ENCODE peak calls at places on chromosomes 7 and 10, in four cellular contexts. P, A, I and D are unnamed samples. For H3K4me1, the result is how much of the 10 kb centered on the place peaks cover.

GRCh38 chr10:79929409-79929904 is 19.4 kb downstream of the SFTPD start:
- DNase-seq in P (peak), A (peak), I (peak), D (peak)

GRCh38 chr7:158028290-158028941 is 559.2 kb downstream of the PTPRN2 start:
- DNase-seq in P (no peak), I (no peak), A (no peak), D (no peak)

GRCh38 chr10:78382776-78383175 is 349.1 kb downstream of the RPS24 start:
- DNase-seq in P (no peak), A (no peak), I (no peak), D (no peak)

GRCh38 chr7:80622531-80622930 is 15.9 kb upstream of the CD36 start:
- DNase-seq in I (peak), P (no peak), A (no peak), D (no peak)

GRCh38 chr7:55132890-55133551 is 114.2 kb downstream of the EGFR start:
- DNase-seq in I (peak), A (no peak), P (no peak), D (no peak)

GRCh38 chr7:43873300-43873699 is 4.0 kb upstream of the MRPS24 start:
- DNase-seq in A (peak), P (no peak), I (peak), D (no peak)

GRCh38 chr7:51013861-51014511 is 231.3 kb upstream of the GRB10 start:
- DNase-seq in I (no peak), A (no peak), P (no peak), D (no peak)

GRCh38 chr7:107213193-107213788 is 44.5 kb downstream of the HBP1 start:
- DNase-seq in I (no peak), A (no peak), P (no peak), D (no peak)

GRCh38 chr10:45514283-45515270 is 140.6 kb downstream of the ALOX5 start:
- DNase-seq in I (peak), A (no peak), P (no peak), D (peak)

GRCh38 chr10:21336476-21337170 is 188.9 kb downstream of the SKIDA1 start:
- DNase-seq in A (peak), I (peak), P (no peak), D (peak)

GRCh38 chr10:94108200-94108599 is 114.5 kb downstream of the PLCE1 start:
- DNase-seq in A (no peak), I (peak), P (no peak), D (no peak)

GRCh38 chr10:67770537-67770936 is 67.5 kb downstream of the DNAJC12 start:
- DNase-seq in I (no peak), P (no peak), A (no peak), D (no peak)

GRCh38 chr7:15561840-15562239 is at the start of gene AGMO:
- DNase-seq in A (peak), I (no peak), P (no peak), D (peak)

GRCh38 chr7:45147858-45148652 is 9.5 kb upstream of the RAMP3 start:
- DNase-seq in A (no peak), I (no peak), P (no peak), D (no peak)

GRCh38 chr10:33010132-33011037 is 52.4 kb upstream of the ITGB1 start:
- DNase-seq in A (peak), P (no peak), I (peak), D (peak)

GRCh38 chr10:8163824-8164223 is 109.3 kb downstream of the GATA3 start:
- DNase-seq in P (no peak), I (no peak), A (no peak), D (no peak)

GRCh38 chr10:26199841-26200240 is 16.7 kb upstream of the GAD2 start:
- DNase-seq in P (no peak), I (no peak), A (no peak), D (peak)

GRCh38 chr10:50470798-50471582 is 152.8 kb downstream of the SGMS1 start:
- DNase-seq in A (no peak), P (no peak), I (peak), D (no peak)

GRCh38 chr7:121442845-121443244 is 46.7 kb upstream of the FAM3C start:
- DNase-seq in I (no peak), P (no peak), A (no peak), D (no peak)

GRCh38 chr10:18607503-18607902 is 43.9 kb downstream of the NSUN6 start:
- DNase-seq in A (peak), I (peak), P (no peak), D (peak)

GRCh38 chr10:77416327-77417135 is 221.1 kb downstream of the KCNMA1 start:
- DNase-seq in I (peak), P (no peak), A (no peak), D (no peak)

GRCh38 chr7:1667566-1668485 is 2.3 kb upstream of the ELFN1 start:
- DNase-seq in I (peak), P (no peak), A (peak), D (no peak)

GRCh38 chr7:23415198-23415597 is 55.1 kb downstream of the IGF2BP3 start:
- DNase-seq in A (no peak), I (no peak), P (no peak), D (no peak)

GRCh38 chr7:133502498-133502897 is 249.6 kb downstream of the EXOC4 start:
- DNase-seq in A (peak), P (no peak), I (no peak), D (no peak)

GRCh38 chr10:73076361-73077183 is 20.1 kb downstream of the P4HA1 start:
- DNase-seq in A (no peak), I (peak), P (no peak), D (peak)

GRCh38 chr7:130721486-130722277 is 12.3 kb downstream of the KLF14 start:
- DNase-seq in I (peak), P (no peak), A (peak), D (peak)

GRCh38 chr10:110432084-110432483 is 65.6 kb upstream of the DUSP5 start:
- DNase-seq in A (no peak), P (no peak), I (no peak), D (no peak)

GRCh38 chr7:112422842-112423496 is 27.3 kb upstream of the IFRD1 start:
- DNase-seq in A (peak), I (peak), P (no peak), D (peak)

GRCh38 chr7:91164948-91165845 is 99.0 kb upstream of the FZD1 start:
- DNase-seq in I (peak), P (no peak), A (no peak), D (no peak)

GRCh38 chr7:16711730-16712129 is 41.8 kb upstream of the TSPAN13 start:
- DNase-seq in A (no peak), I (no peak), P (no peak), D (no peak)

GRCh38 chr7:100835903-100836811 is 8.8 kb upstream of the EPHB4 start:
- DNase-seq in P (no peak), A (no peak), I (no peak), D (peak)

GRCh38 chr10:132555648-132556575 is 18.3 kb downstream of the INPP5A start:
- DNase-seq in P (no peak), I (no peak), A (no peak), D (no peak)
- H3K4me1 ChIP-seq in P (under half), I (under half), A (under half), D (under half)

DNA sequence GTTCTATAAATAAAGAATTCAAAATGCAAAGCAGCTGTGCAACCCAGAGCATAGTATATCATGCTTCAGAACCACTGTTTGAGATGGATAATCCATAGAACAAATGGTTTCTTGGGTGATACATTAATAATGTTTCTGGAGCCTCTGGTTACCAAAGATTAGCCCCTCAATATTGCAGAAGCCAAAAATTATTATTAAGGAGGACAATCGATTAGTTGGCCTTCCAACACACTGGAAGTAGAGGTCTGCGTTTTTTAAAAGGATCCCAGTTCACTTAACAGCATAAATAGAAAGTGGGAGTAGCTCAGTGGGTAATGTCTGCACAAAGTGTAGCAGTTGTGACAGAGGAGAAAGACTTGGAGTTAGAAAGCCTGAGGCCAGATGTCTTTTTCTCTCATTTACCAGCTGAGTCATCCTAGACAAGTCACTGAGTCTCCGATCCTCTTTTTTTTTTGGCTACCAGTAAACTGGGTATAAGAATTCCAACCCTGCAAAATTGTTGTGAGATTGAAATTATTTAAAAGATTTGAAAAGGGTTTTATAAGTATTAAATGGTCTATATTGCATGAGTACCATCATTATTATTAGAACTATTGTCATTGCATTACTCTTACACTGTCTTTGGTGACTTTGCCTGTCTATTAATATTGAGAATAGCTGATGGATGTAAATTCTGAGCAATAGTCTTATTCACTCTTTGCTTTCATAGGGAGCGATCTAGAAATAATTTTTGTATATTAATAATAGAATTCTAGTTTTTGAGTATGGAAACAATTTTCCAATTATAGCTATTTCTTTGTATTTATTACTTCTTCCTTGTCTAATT is 73.8 kb downstream of the ARID5B start:
- DNase-seq in A (no peak), P (no peak), I (peak), D (peak)
- H3K4me3 ChIP-seq in A (no peak), P (no peak), I (peak), D (peak)

GRCh38 chr10:124629410-124629809 is 114.8 kb downstream of the FAM53B start:
- DNase-seq in A (no peak), P (no peak), I (no peak), D (no peak)
- H3K4me1 ChIP-seq in A (under half), P (under half), I (under half), D (under half)

GRCh38 chr7:21128418-21128817 is 299.5 kb upstream of the SP4 start:
- DNase-seq in A (no peak), I (no peak), P (no peak), D (no peak)

GRCh38 chr7:21125297-21125696 is 302.6 kb upstream of the SP4 start:
- DNase-seq in A (no peak), I (no peak), P (no peak), D (no peak)

DNA sequence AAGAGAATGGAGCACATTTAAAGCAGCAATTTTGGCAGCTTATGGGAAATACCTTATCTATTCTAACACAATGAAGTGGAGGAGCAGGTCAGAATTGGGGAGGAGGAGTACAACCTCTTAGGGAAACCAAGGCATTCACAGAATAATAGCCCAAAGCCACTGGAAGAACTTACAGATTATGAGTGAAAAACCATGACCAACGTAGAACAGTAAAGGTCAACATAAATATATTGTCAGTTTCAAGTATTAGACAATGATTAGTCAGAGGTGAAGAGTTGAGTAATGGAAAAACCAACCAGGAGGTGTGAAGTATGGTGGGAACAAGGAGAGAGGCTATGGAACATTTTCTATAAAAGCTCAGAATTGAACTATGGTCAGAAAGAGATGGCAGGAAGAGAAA is 304.3 kb upstream of the SP4 start:
- DNase-seq in A (no peak), I (no peak), P (no peak), D (no peak)
- H3K4me3 ChIP-seq in A (no peak), I (no peak), P (no peak), D (no peak)

GRCh38 chr7:151104411-151105235 is 18.3 kb downstream of the AGAP3 start:
- DNase-seq in I (peak), P (no peak), A (no peak), D (no peak)
- H3K4me1 ChIP-seq in I (under half), P (under half), A (under half), D (under half)

GRCh38 chr10:121595806-121596667 is 2.2 kb downstream of the FGFR2 start:
- DNase-seq in A (peak), I (no peak), P (no peak), D (no peak)

GRCh38 chr10:121596668-121597503 is 1.4 kb downstream of the FGFR2 start:
- DNase-seq in A (peak), I (peak), P (no peak), D (no peak)

GRCh38 chr10:121595321-121595805 is 2.9 kb downstream of the FGFR2 start:
- DNase-seq in P (no peak), A (no peak), I (no peak), D (no peak)

GRCh38 chr10:121598261-121599249 is at the start of gene FGFR2:
- DNase-seq in P (no peak), A (peak), I (peak), D (peak)

DNA sequence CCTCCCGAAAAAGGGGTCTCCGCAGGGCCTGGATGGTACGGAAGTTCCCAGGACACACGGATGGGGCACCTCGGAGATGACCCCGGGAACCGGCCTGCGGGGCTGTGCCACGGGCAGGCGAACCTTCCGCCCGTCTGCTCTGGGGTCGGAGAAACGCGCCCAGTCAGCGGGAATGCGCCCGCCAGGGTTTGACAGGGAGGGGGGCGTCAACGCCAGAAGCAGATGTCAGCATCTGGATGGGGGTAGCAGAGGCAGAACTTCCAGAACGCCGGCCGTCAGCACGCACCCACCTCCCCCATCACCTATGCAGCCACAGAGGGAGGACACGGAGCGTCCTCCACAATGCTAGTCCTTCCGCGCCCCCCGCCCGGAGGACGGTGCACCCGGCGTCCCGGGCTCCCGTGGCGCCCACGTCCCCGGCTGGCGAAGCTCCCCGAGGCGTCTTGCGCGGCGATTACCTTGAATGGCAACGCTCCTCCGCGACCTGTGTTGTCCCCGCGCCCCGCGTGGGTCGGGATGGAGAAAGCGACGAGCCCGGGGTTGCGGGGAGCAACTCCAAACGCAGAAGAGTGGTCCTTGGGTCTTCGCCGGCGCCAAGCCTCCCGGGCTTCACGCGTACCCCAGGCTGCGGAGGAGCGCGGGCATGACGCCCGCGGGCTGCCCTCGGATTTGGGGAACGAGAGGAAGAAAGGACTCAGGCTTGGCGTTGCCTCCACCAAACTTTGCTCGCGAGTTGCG is 571 bp downstream of the FGFR2 start:
- DNase-seq in A (peak), P (no peak), I (no peak), D (no peak)
- H3K4me3 ChIP-seq in A (peak), P (no peak), I (peak), D (peak)